ENCODE peak calls at places on chromosomes 12 and 14, in six cellular contexts. K is neural progenitor cell, H is choroid plexus epithelial cell, P is pancreas, C is brain microvascular endothelial cell, U is fibroblast of villous mesenchyme. Y is an unnamed sample.
A peak's percentile ranks its signal among the peaks of the same experiment; 100 is the strongest.

GRCh38 chr14:66247662-66248061 is 238.5 kb upstream of the CCDC196 start:
- DNase-seq in U (no peak), P (no peak), C (no peak), K (no peak), H (no peak), Y (no peak)

GRCh38 chr12:31206038-31206670 is 119.8 kb downstream of the SINHCAF start:
- DNase-seq in C (peak; percentile 72), K (no peak), H (peak; percentile 89), P (peak; percentile 33), U (peak; percentile 31), Y (peak; percentile 25)

GRCh38 chr12:2853626-2854025 is 3.2 kb downstream of the TEX52 start:
- DNase-seq in K (peak; percentile 90), U (peak; percentile 81), P (peak; percentile 69), H (peak; percentile 86), C (peak; percentile 85), Y (no peak)

GRCh38 chr14:23114669-23115491 is 4.2 kb downstream of the CEBPE start:
- DNase-seq in C (peak; percentile 93), P (no peak), K (no peak), U (peak; percentile 94), H (peak; percentile 93), Y (peak; percentile 74)

GRCh38 chr14:60654303-60654925 is 5.1 kb upstream of the SIX1 start:
- DNase-seq in K (peak; percentile 16), P (no peak), C (no peak), H (no peak), U (no peak), Y (no peak)

GRCh38 chr12:29287622-29288021 is 93.3 kb downstream of the ERGIC2 start:
- DNase-seq in H (no peak), P (no peak), K (peak; percentile 16), U (no peak), C (no peak), Y (no peak)

GRCh38 chr14:61536661-61537566 is 158.4 kb upstream of the HIF1A start:
- DNase-seq in H (no peak), P (no peak), C (no peak), U (no peak), K (no peak), Y (no peak)

GRCh38 chr12:91877022-91877421 is 268.6 kb downstream of the BTG1 start:
- DNase-seq in K (peak; percentile 9), C (peak; percentile 76), H (peak; percentile 80), U (peak; percentile 30), P (no peak), Y (no peak)

GRCh38 chr14:33814010-33814409 is 136.9 kb downstream of the EGLN3 start:
- DNase-seq in P (no peak), H (no peak), K (no peak), U (no peak), C (no peak), Y (no peak)

GRCh38 chr14:97779140-97779539 is 982.0 kb downstream of the VRK1 start:
- DNase-seq in H (no peak), K (no peak), U (no peak), P (no peak), C (no peak), Y (no peak)

GRCh38 chr14:97781961-97782360 is 984.8 kb downstream of the VRK1 start:
- DNase-seq in K (no peak), U (no peak), P (no peak), C (no peak), H (no peak), Y (no peak)

GRCh38 chr14:97776890-97777564 is 979.8 kb downstream of the VRK1 start:
- DNase-seq in K (no peak), C (no peak), P (no peak), U (no peak), H (no peak), Y (no peak)

GRCh38 chr14:97780804-97781203 is 983.6 kb downstream of the VRK1 start:
- DNase-seq in C (no peak), H (no peak), K (no peak), U (no peak), P (no peak), Y (no peak)

DNA sequence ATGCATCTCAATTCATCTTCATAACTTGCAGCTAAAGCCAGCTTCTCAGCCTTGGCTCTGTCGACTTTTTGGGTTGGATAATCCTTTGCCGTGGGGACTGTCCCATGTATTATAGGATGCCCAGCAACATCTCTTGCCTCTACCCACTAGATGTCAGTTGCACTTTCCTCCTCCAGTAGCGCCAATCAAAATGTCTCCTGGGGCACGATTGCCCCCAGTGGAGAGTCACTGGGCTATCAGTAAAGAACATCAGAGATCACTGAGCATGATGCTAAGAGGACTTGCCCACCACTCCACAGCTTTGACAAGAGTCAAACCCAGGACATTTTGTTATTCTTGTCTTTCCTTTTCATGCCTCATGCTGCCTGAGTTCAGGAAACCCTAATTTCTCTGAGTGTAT is 980.4 kb downstream of the VRK1 start:
- DNase-seq in U (no peak), P (no peak), H (no peak), K (no peak), C (no peak), Y (no peak)
- TF ChIP-seq CTCF in U (no peak), P (no peak), H (no peak), K (no peak), C (no peak), Y (no peak)

DNA sequence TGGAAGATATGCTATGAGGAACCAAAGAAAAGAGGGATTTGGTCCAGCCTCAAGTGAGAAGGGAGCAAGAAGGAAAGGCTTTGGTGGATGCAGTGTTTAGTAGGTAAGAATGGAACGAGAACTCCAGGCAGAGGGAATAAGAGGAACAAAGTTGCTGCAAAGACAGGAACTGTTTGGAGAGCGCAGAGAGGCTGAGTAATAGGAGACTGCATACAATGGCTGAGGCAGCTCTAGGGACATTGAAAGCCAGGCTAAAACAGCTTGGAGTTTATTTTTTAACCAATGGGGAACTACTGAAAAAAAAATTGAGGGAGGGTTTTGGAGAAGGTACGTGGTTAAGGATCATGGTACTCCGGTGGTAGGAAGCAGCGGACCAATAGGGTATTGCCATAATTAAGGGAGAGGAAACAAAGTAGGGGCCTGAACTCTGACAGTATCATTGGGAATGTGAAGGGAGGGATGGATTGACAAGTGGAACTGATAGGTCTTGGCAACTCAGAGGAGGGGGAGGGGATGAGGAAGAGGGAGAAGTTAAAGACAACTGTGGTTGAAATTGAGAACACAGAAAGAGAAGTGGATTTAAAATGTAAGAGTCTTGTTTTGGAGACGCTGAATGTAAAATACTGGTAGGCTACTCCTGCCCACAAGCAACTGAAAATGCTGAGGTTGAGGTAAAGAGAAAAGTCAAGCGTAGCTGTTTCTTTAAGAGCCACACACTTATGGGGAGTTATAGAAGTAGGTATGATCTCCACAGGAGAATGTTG is 4.8 kb downstream of the ASCL4 start:
- DNase-seq in C (no peak), U (no peak), H (no peak), K (no peak), P (no peak), Y (no peak)
- H3K4me3 ChIP-seq in C (no peak overlapping the region), U (no peak overlapping the region), H (no peak overlapping the region), K (no peak overlapping the region), P (no peak overlapping the region), Y (no peak overlapping the region)

GRCh38 chr14:95496690-95497241 is 19.7 kb downstream of the SYNE3 start:
- DNase-seq in C (no peak), P (no peak), K (no peak), H (peak; percentile 61), U (peak; percentile 74), Y (no peak)

GRCh38 chr14:95495093-95495492 is 21.4 kb downstream of the SYNE3 start:
- DNase-seq in U (no peak), H (no peak), K (no peak), P (no peak), C (no peak), Y (no peak)

GRCh38 chr14:95497561-95498011 is 18.9 kb downstream of the SYNE3 start:
- DNase-seq in C (no peak), P (no peak), K (no peak), H (no peak), U (peak; percentile 75), Y (no peak)

GRCh38 chr14:95495538-95496025 is 20.9 kb downstream of the SYNE3 start:
- DNase-seq in K (no peak), H (no peak), P (no peak), U (no peak), C (no peak), Y (no peak)

DNA sequence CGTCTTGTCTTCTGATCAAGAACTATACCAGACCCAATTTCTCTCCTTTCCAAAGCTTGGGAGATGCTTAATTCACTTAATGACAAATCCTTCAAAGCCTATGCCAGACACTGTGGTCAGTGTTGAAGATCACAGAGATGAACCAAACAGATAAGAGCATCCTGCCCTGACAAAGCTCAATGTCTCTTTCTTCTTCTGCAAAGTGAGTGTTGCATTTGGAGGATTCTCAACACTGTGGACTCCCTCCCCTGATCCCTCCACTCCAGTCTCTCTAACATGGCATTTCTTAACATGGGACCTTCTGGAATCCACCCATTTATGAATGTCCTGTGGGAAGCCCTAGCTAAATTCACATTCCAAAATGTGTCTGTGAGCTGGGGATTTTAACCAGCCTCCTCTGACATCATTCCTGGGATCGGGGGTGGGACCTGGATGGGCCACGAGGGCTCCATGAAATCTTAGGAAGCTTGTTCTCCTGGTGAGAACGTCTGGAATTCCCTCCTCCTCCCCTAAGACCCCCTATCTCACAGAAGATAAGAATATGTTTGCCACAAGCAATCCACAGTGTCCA is 20.3 kb downstream of the SYNE3 start:
- DNase-seq in H (no peak), P (no peak), K (no peak), U (peak; percentile 97), C (no peak), Y (no peak)
- TF ChIP-seq CTCF in H (no peak), P (no peak), K (no peak), U (no peak), C (no peak), Y (no peak)

GRCh38 chr12:67040861-67041137 is 228.4 kb upstream of the CAND1 start:
- DNase-seq in P (no peak), U (no peak), K (no peak), H (no peak), C (no peak), Y (no peak)
- H3K4me3 ChIP-seq in P (no peak overlapping the region), U (no peak overlapping the region), K (no peak overlapping the region), H (no peak overlapping the region), C (no peak overlapping the region), Y (no peak overlapping the region)

GRCh38 chr14:55026793-55027560 is at the start of the genes SOCS4 and WDHD1:
- DNase-seq in P (peak; percentile 95), H (peak; percentile 92), K (peak; percentile 95), U (peak; percentile 94), C (peak; percentile 88), Y (no peak)
- TF ChIP-seq CTCF in P (no peak), H (peak; percentile 6), K (peak; percentile 24), U (no peak), C (no peak), Y (no peak)

GRCh38 chr14:77752266-77752665 is 8.7 kb downstream of the SNW1 start:
- DNase-seq in U (no peak), K (no peak), C (no peak), H (no peak), P (no peak), Y (no peak)
- H3K4me3 ChIP-seq in U (no peak overlapping the region), K (no peak overlapping the region), C (no peak overlapping the region), H (no peak overlapping the region), P (no peak overlapping the region), Y (no peak overlapping the region)